ENCODE peak calls at places on chromosomes 5 and 9, in six cellular contexts. W is fibroblast of lung, P is upper lobe of right lung, L is SJSA1, K is tibial artery, X is mammary epithelial cell. U is an unnamed sample.

GRCh38 chr9:788777-789176 is 52.7 kb upstream of the DMRT1 start:
- DNase-seq in P (no peak), K (no peak), W (no peak), X (no peak), L (no peak), U (no peak)

GRCh38 chr9:69215774-69216482 is 41.9 kb downstream of the TJP2 start:
- DNase-seq in K (no peak), W (no peak), X (no peak), L (no peak), P (no peak), U (no peak)

GRCh38 chr5:152140391-152140790 is 215.7 kb upstream of the GLRA1 start:
- DNase-seq in L (no peak), X (no peak), P (no peak), W (no peak), K (no peak), U (no peak)

GRCh38 chr5:129905467-129906176 is 1.4 kb downstream of the CHSY3 start:
- DNase-seq in W (peak; percentile 9), K (peak; percentile 65), P (no peak), X (peak; percentile 27), L (no peak), U (peak; percentile 46)

GRCh38 chr5:171308453-171309275 is at the start of gene TLX3:
- DNase-seq in L (no peak), K (no peak), W (peak; percentile 31), X (peak; percentile 24), P (peak; percentile 61), U (no peak)

GRCh38 chr9:127163409-127163808 is 41.0 kb upstream of the ANGPTL2 start:
- DNase-seq in W (peak; percentile 75), P (no peak), X (peak; percentile 28), K (no peak), L (peak; percentile 50), U (no peak)

GRCh38 chr5:15789661-15790060 is 289.7 kb downstream of the FBXL7 start:
- DNase-seq in P (no peak), K (no peak), W (no peak), X (no peak), L (no peak), U (no peak)

GRCh38 chr9:113715086-113715485 is 161.0 kb upstream of the ZNF618 start:
- DNase-seq in K (no peak), W (peak; percentile 38), P (no peak), L (peak; percentile 22), X (peak; percentile 72), U (no peak)

GRCh38 chr5:3381206-3381825 is 214.3 kb upstream of the IRX1 start:
- DNase-seq in L (peak; percentile 35), K (no peak), P (no peak), W (no peak), X (no peak), U (no peak)

GRCh38 chr5:10421841-10422691 is 19.6 kb upstream of the ROPN1L start:
- DNase-seq in L (no peak), X (no peak), P (no peak), K (no peak), W (no peak), U (no peak)

GRCh38 chr5:10420926-10421325 is 20.8 kb upstream of the ROPN1L start:
- DNase-seq in W (no peak), X (no peak), L (no peak), K (no peak), P (no peak), U (no peak)

GRCh38 chr5:10418654-10419345 is 22.9 kb upstream of the ROPN1L start:
- DNase-seq in W (no peak), X (no peak), P (no peak), L (no peak), K (no peak), U (no peak)

GRCh38 chr5:10423009-10423408 is 18.7 kb upstream of the ROPN1L start:
- DNase-seq in P (no peak), L (no peak), W (no peak), X (no peak), K (no peak), U (no peak)

DNA sequence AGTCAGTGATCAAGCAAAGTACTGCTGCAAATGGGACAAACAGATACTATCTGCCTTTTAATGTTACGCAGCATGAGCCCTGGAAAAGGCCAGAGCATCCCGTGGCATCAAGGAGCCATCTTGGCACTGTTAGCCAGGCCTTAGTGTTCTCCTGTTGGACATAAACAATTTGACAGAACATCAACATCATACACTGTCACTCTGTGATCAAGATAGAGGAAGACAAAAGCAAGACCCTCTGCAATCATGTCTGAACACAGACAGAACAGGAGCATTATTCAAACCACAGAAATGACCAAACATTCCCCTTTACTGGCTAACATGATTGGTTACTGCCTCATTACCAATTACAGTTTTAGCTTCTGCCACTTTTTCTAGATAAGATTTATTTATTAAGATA is 21.2 kb upstream of the ROPN1L start:
- DNase-seq in P (no peak), L (no peak), W (no peak), X (no peak), K (no peak), U (no peak)
- H3K36me3 ChIP-seq in P (peaks cover 91% of the 10 kb centered on the region), L (peaks cover 82% of the 10 kb centered on the region), W (peaks cover 1% of the 10 kb centered on the region), X (peaks cover 37% of the 10 kb centered on the region), K (peaks cover 90% of the 10 kb centered on the region), U (peaks cover 16% of the 10 kb centered on the region)

GRCh38 chr9:123073441-123073840 is 40.0 kb downstream of the GPR21 start:
- DNase-seq in K (no peak), P (no peak), X (no peak), W (no peak), L (no peak), U (no peak)
- H3K27ac ChIP-seq in K (peak overlapping the region; percentile 76), P (peak overlapping the region; percentile 24), X (no peak overlapping the region), W (no peak overlapping the region), L (peak overlapping the region; percentile 24), U (no peak overlapping the region)

DNA sequence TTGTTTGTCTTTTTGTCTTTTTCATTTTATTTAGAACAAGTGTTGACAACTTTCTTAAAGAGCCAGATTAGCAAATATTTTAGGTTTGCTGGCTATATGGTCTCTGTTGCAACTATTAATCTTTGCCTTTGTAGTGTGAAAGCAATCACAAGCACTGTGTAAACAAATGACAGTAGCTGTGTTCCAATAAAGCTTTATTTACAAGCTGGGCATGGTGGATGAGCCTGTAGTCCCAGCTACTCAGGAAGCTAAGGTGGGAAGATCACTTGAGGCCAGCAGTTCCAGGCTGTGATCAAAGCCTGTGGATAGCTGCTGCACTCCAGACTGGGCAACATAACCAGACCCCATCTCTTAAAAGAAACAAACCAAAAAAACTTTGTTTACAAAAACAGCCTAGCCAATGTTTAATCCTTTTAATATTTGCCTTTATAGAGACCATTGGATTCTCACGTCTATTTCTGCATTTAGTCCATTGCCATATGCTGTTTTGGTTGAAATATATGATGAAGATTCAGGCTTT is 2.5 kb downstream of the C5orf22 start:
- DNase-seq in L (no peak), X (no peak), K (no peak), W (no peak), P (no peak), U (no peak)
- H3K36me3 ChIP-seq in L (peaks cover 17% of the 10 kb centered on the region), X (peaks cover 26% of the 10 kb centered on the region), K (peaks cover 51% of the 10 kb centered on the region), W (peaks cover 6% of the 10 kb centered on the region), P (peaks cover 52% of the 10 kb centered on the region), U (peaks cover 5% of the 10 kb centered on the region)

DNA sequence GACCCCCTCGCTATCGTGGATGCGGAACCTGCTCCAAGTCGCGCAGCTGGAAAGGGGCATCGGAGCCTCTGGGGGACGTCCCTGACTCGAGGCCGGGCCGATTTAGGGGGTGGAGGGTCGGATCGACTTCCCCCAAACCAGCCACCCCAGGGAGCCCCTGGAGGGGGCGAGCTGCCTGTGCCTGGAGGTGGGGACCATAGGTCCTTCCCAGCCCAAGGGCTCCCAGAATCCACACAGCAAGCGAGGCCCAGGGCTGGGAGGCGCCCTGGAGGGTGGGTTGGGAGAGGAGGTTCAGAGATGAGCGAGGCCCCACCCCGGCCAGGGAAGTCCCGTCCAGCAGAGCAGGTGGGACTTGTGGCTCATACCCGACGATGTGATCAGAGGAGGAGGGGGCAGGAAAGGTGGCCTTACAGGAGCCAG is 147.6 kb downstream of the GAPVD1 start:
- DNase-seq in W (no peak), X (no peak), K (no peak), P (no peak), L (no peak), U (no peak)
- H3K27ac ChIP-seq in W (no peak overlapping the region), X (no peak overlapping the region), K (no peak overlapping the region), P (no peak overlapping the region), L (no peak overlapping the region), U (no peak overlapping the region)

U was measured in psoas muscle.